ENCODE peak calls at places on chromosomes 7 and 10, in ten cellular contexts. One of them, this sample, is unnamed.

GRCh38 chr10:100979821-100980272 is 7.5 kb downstream of the MRPL43 start:
- DNase-seq in uterus: no peak
- DNase-seq in NAMALWA: no peak
- DNase-seq in NCI-H1092 treated with DMSO at 0.1 percent for 48 hours: no peak
- DNase-seq in natural killer cell: no peak
- DNase-seq in NCI-H1417 treated with DMSO at 0.1 percent for 48 hours: no peak
- DNase-seq in nucleus accumbens: no peak
- DNase-seq in neural crest cell: no peak
- DNase-seq in stimulated activated CD4-positive, alpha-beta T cell treated with anti-CD3 and anti-CD28 coated beads, Interleukin-12 subunit alpha, Interleukin-12 subunit beta, amount 100 ng/mL, for 24 hours: no peak
- DNase-seq in HT1080: no peak
- DNase-seq in this sample: no peak

GRCh38 chr10:3068968-3069737 is 1.8 kb downstream of the PFKP start:
- DNase-seq in uterus: no peak
- DNase-seq in NAMALWA: peak; percentile 40
- DNase-seq in NCI-H1092 treated with DMSO at 0.1 percent for 48 hours: peak; percentile 38
- DNase-seq in natural killer cell: no peak
- DNase-seq in NCI-H1417 treated with DMSO at 0.1 percent for 48 hours: no peak
- DNase-seq in nucleus accumbens: no peak
- DNase-seq in neural crest cell: no peak
- DNase-seq in stimulated activated CD4-positive, alpha-beta T cell treated with anti-CD3 and anti-CD28 coated beads, Interleukin-12 subunit alpha, Interleukin-12 subunit beta, amount 100 ng/mL, for 24 hours: peak; percentile 15
- DNase-seq in HT1080: no peak
- DNase-seq in this sample: no peak

GRCh38 chr7:15228891-15229290 is 326.3 kb upstream of the DGKB start:
- DNase-seq in uterus: no peak
- DNase-seq in NAMALWA: no peak
- DNase-seq in NCI-H1092 treated with DMSO at 0.1 percent for 48 hours: no peak
- DNase-seq in natural killer cell: no peak
- DNase-seq in NCI-H1417 treated with DMSO at 0.1 percent for 48 hours: no peak
- DNase-seq in nucleus accumbens: no peak
- DNase-seq in neural crest cell: no peak
- DNase-seq in stimulated activated CD4-positive, alpha-beta T cell treated with anti-CD3 and anti-CD28 coated beads, Interleukin-12 subunit alpha, Interleukin-12 subunit beta, amount 100 ng/mL, for 24 hours: no peak
- DNase-seq in HT1080: no peak
- DNase-seq in this sample: no peak

GRCh38 chr7:5596046-5596895 is 172.6 kb upstream of the TNRC18 start:
- DNase-seq in uterus: peak; percentile 90
- DNase-seq in NAMALWA: no peak
- DNase-seq in NCI-H1092 treated with DMSO at 0.1 percent for 48 hours: no peak
- DNase-seq in natural killer cell: peak; percentile 28
- DNase-seq in NCI-H1417 treated with DMSO at 0.1 percent for 48 hours: no peak
- DNase-seq in nucleus accumbens: peak; percentile 51
- DNase-seq in neural crest cell: no peak
- DNase-seq in stimulated activated CD4-positive, alpha-beta T cell treated with anti-CD3 and anti-CD28 coated beads, Interleukin-12 subunit alpha, Interleukin-12 subunit beta, amount 100 ng/mL, for 24 hours: peak; percentile 77
- DNase-seq in HT1080: peak; percentile 93
- DNase-seq in this sample: peak; percentile 84

GRCh38 chr7:135238112-135238744 is 4.6 kb downstream of the STRA8 start:
- DNase-seq in uterus: no peak
- DNase-seq in NAMALWA: peak; percentile 55
- DNase-seq in NCI-H1092 treated with DMSO at 0.1 percent for 48 hours: no peak
- DNase-seq in natural killer cell: no peak
- DNase-seq in NCI-H1417 treated with DMSO at 0.1 percent for 48 hours: no peak
- DNase-seq in nucleus accumbens: no peak
- DNase-seq in neural crest cell: no peak
- DNase-seq in stimulated activated CD4-positive, alpha-beta T cell treated with anti-CD3 and anti-CD28 coated beads, Interleukin-12 subunit alpha, Interleukin-12 subunit beta, amount 100 ng/mL, for 24 hours: peak; percentile 6
- DNase-seq in HT1080: peak; percentile 24
- DNase-seq in this sample: no peak

GRCh38 chr7:24827589-24827988 is 70.3 kb upstream of the GSDME start:
- DNase-seq in uterus: no peak
- DNase-seq in NAMALWA: no peak
- DNase-seq in NCI-H1092 treated with DMSO at 0.1 percent for 48 hours: no peak
- DNase-seq in natural killer cell: no peak
- DNase-seq in NCI-H1417 treated with DMSO at 0.1 percent for 48 hours: no peak
- DNase-seq in nucleus accumbens: no peak
- DNase-seq in neural crest cell: no peak
- DNase-seq in stimulated activated CD4-positive, alpha-beta T cell treated with anti-CD3 and anti-CD28 coated beads, Interleukin-12 subunit alpha, Interleukin-12 subunit beta, amount 100 ng/mL, for 24 hours: no peak
- DNase-seq in HT1080: peak; percentile 26
- DNase-seq in this sample: no peak

GRCh38 chr7:47806701-47807103 is 141.6 kb downstream of the PKD1L1 start:
- DNase-seq in uterus: peak; percentile 52
- DNase-seq in NAMALWA: no peak
- DNase-seq in NCI-H1092 treated with DMSO at 0.1 percent for 48 hours: no peak
- DNase-seq in natural killer cell: no peak
- DNase-seq in NCI-H1417 treated with DMSO at 0.1 percent for 48 hours: no peak
- DNase-seq in nucleus accumbens: no peak
- DNase-seq in neural crest cell: no peak
- DNase-seq in stimulated activated CD4-positive, alpha-beta T cell treated with anti-CD3 and anti-CD28 coated beads, Interleukin-12 subunit alpha, Interleukin-12 subunit beta, amount 100 ng/mL, for 24 hours: no peak
- DNase-seq in HT1080: no peak
- DNase-seq in this sample: no peak

GRCh38 chr10:33871557-33871956 is 537.1 kb upstream of the NRP1 start:
- DNase-seq in uterus: no peak
- DNase-seq in NAMALWA: no peak
- DNase-seq in NCI-H1092 treated with DMSO at 0.1 percent for 48 hours: no peak
- DNase-seq in natural killer cell: no peak
- DNase-seq in NCI-H1417 treated with DMSO at 0.1 percent for 48 hours: no peak
- DNase-seq in nucleus accumbens: no peak
- DNase-seq in neural crest cell: no peak
- DNase-seq in stimulated activated CD4-positive, alpha-beta T cell treated with anti-CD3 and anti-CD28 coated beads, Interleukin-12 subunit alpha, Interleukin-12 subunit beta, amount 100 ng/mL, for 24 hours: no peak
- DNase-seq in HT1080: no peak
- DNase-seq in this sample: no peak

GRCh38 chr10:66931340-66931948 is 5.6 kb downstream of the LRRTM3 start:
- DNase-seq in uterus: no peak
- DNase-seq in NAMALWA: peak; percentile 67
- DNase-seq in NCI-H1092 treated with DMSO at 0.1 percent for 48 hours: peak; percentile 19
- DNase-seq in natural killer cell: no peak
- DNase-seq in NCI-H1417 treated with DMSO at 0.1 percent for 48 hours: peak; percentile 12
- DNase-seq in nucleus accumbens: no peak
- DNase-seq in neural crest cell: peak; percentile 33
- DNase-seq in stimulated activated CD4-positive, alpha-beta T cell treated with anti-CD3 and anti-CD28 coated beads, Interleukin-12 subunit alpha, Interleukin-12 subunit beta, amount 100 ng/mL, for 24 hours: no peak
- DNase-seq in HT1080: peak; percentile 13
- DNase-seq in this sample: peak; percentile 8